ENCODE peak calls at places on chromosome 16, in five cellular contexts. U, S, B, F and P are unnamed samples.

GRCh38 chr16:54077412-54077821 is 209.2 kb downstream of the IRX3 start:
- DNase-seq in S (peak; percentile 23), B (no peak), U (no peak), F (peak; percentile 10), P (no peak)

GRCh38 chr16:56611281-56611833 is 3.0 kb downstream of the MT2A start:
- DNase-seq in S (no peak), U (no peak), F (no peak), B (no peak), P (no peak)

GRCh38 chr16:81896902-81897301 is 114.4 kb downstream of the SDR42E1 start:
- DNase-seq in U (peak; percentile 56), F (no peak), S (no peak), B (no peak), P (no peak)

GRCh38 chr16:47492428-47493357 is 31.6 kb downstream of the PHKB start:
- DNase-seq in B (peak; percentile 74), S (no peak), F (no peak), U (peak; percentile 75), P (no peak)

GRCh38 chr16:51982715-51983680 is 563.9 kb downstream of the TOX3 start:
- DNase-seq in B (peak; percentile 50), U (peak; percentile 51), F (peak; percentile 56), S (peak; percentile 42), P (peak; percentile 49)

GRCh38 chr16:78137179-78137578 is 37.7 kb downstream of the WWOX start:
- DNase-seq in B (no peak), U (no peak), F (no peak), S (no peak), P (no peak)

GRCh38 chr16:64478258-64478906 is 643.5 kb downstream of the CDH11 start:
- DNase-seq in B (no peak), U (no peak), F (no peak), S (peak; percentile 67), P (no peak)

GRCh38 chr16:84451781-84452180 is 52.7 kb downstream of the MEAK7 start:
- DNase-seq in B (no peak), S (no peak), U (no peak), F (no peak), P (no peak)

GRCh38 chr16:734981-735881 is 5.6 kb downstream of the CIAO3 start:
- DNase-seq in F (no peak), B (no peak), U (no peak), S (no peak), P (no peak)

GRCh38 chr16:53282975-53283946 is 151.0 kb upstream of the RBL2 start:
- DNase-seq in S (peak; percentile 23), B (peak; percentile 53), F (peak; percentile 5), U (no peak), P (peak; percentile 57)

GRCh38 chr16:50547340-50547865 is 793 bp upstream of the NKD1 start:
- DNase-seq in U (peak; percentile 61), F (peak; percentile 53), B (peak; percentile 39), S (no peak), P (peak; percentile 67)

GRCh38 chr16:46918400-46918799 is 34.2 kb downstream of the GPT2 start:
- DNase-seq in S (no peak), U (no peak), B (no peak), F (no peak), P (no peak)

GRCh38 chr16:13307255-13307654 is 405.9 kb downstream of the SHISA9 start:
- DNase-seq in B (no peak), F (no peak), S (no peak), U (no peak), P (no peak)

GRCh38 chr16:79437764-79438728 is 162.5 kb downstream of the MAF start:
- DNase-seq in F (no peak), B (no peak), U (no peak), S (no peak), P (peak; percentile 23)

GRCh38 chr16:4604401-4604800 is 10.3 kb downstream of the UBALD1 start:
- DNase-seq in F (no peak), S (no peak), U (no peak), B (no peak), P (no peak)

GRCh38 chr16:58110590-58111330 is 18.4 kb downstream of the CFAP20 start:
- DNase-seq in S (no peak), F (no peak), U (no peak), B (no peak), P (no peak)

GRCh38 chr16:13038591-13038990 is 137.2 kb downstream of the SHISA9 start:
- DNase-seq in F (no peak), U (no peak), B (no peak), S (no peak), P (no peak)

GRCh38 chr16:49204191-49204590 is 77.4 kb downstream of the CBLN1 start:
- DNase-seq in S (no peak), F (no peak), B (no peak), U (no peak), P (no peak)

GRCh38 chr16:81415757-81416156 is 28.9 kb upstream of the CMIP start:
- DNase-seq in U (no peak), S (no peak), B (no peak), F (peak; percentile 8), P (peak; percentile 48)

GRCh38 chr16:20611350-20611902 is 35.3 kb upstream of the ACSM2B start:
- DNase-seq in S (no peak), F (no peak), U (no peak), B (no peak), P (no peak)

GRCh38 chr16:11949527-11949926 is 7.7 kb upstream of the NPIPB2 start:
- DNase-seq in B (peak; percentile 64), U (no peak), S (peak; percentile 16), F (peak; percentile 40), P (peak; percentile 64)

GRCh38 chr16:86602521-86602920 is 24.2 kb downstream of the FOXL1 start:
- DNase-seq in F (no peak), B (no peak), U (no peak), S (no peak), P (no peak)

GRCh38 chr16:11160676-11161115 is 95.3 kb downstream of the SOCS1 start:
- DNase-seq in F (no peak), S (no peak), B (no peak), U (no peak), P (no peak)

GRCh38 chr16:62256406-62256805 is 220.2 kb upstream of the CDH8 start:
- DNase-seq in F (no peak), U (no peak), B (peak; percentile 6), S (no peak), P (peak; percentile 23)

GRCh38 chr16:12311309-12311708 is 334.8 kb downstream of the SNX29 start:
- DNase-seq in F (peak; percentile 20), S (no peak), U (no peak), B (no peak), P (peak; percentile 50)

GRCh38 chr16:16032271-16032979 is 83.0 kb downstream of the ABCC1 start:
- DNase-seq in B (no peak), S (no peak), F (no peak), U (no peak), P (no peak)

GRCh38 chr16:57377080-57377841 is 5.0 kb downstream of the CX3CL1 start:
- DNase-seq in F (no peak), U (no peak), B (no peak), S (no peak), P (no peak)

GRCh38 chr16:85286066-85286712 is 173.9 kb upstream of the CIBAR2 start:
- DNase-seq in B (no peak), U (peak; percentile 83), S (peak; percentile 48), F (no peak), P (no peak)

GRCh38 chr16:27600386-27600785 is 50.4 kb downstream of the KATNIP start:
- DNase-seq in U (no peak), S (no peak), F (no peak), B (no peak), P (peak; percentile 42)

GRCh38 chr16:73565925-73566324 is 518.0 kb upstream of the ZFHX3 start:
- DNase-seq in U (no peak), B (no peak), S (no peak), F (no peak), P (no peak)

GRCh38 chr16:77877712-77878111 is 89.3 kb downstream of the VAT1L start:
- DNase-seq in F (no peak), S (peak; percentile 39), U (no peak), B (no peak), P (no peak)

GRCh38 chr16:3983081-3983520 is 102.6 kb upstream of the CREBBP start:
- DNase-seq in B (peak; percentile 77), F (peak; percentile 72), S (no peak), U (peak; percentile 77), P (peak; percentile 95)

GRCh38 chr16:22239131-22239805 is 33.2 kb downstream of the EEF2K start:
- DNase-seq in F (no peak), B (no peak), S (no peak), U (no peak), P (no peak)

GRCh38 chr16:86604436-86605220 is 26.3 kb downstream of the FOXL1 start:
- DNase-seq in B (no peak), S (no peak), F (no peak), U (no peak), P (no peak)

GRCh38 chr16:88533945-88534641 is 36.1 kb upstream of the ZC3H18 start:
- DNase-seq in F (peak; percentile 77), S (no peak), U (peak; percentile 82), B (peak; percentile 72), P (peak; percentile 98)

GRCh38 chr16:71216714-71217113 is 13.8 kb downstream of the HYDIN start:
- DNase-seq in S (no peak), U (no peak), F (no peak), B (no peak), P (no peak)

GRCh38 chr16:9151597-9151996 is 60.2 kb downstream of the HAPSTR1 start:
- DNase-seq in S (no peak), U (no peak), B (no peak), F (no peak), P (no peak)

GRCh38 chr16:11152205-11152604 is 103.8 kb downstream of the SOCS1 start:
- DNase-seq in U (no peak), F (no peak), B (no peak), S (no peak), P (no peak)

GRCh38 chr16:67605641-67606040 is 39.3 kb upstream of the CARMIL2 start:
- DNase-seq in S (no peak), B (no peak), F (no peak), U (no peak), P (no peak)